ENCODE peak calls at places on chromosomes 12 and 14, in seven cellular contexts. One of them, this sample, is unnamed.

GRCh38 chr12:47942327-47943230 is 20.8 kb upstream of the TMEM106C start:
- DNase-seq in neural progenitor cell: peak; percentile 49
- DNase-seq in fibroblast of mammary gland: no peak
- DNase-seq in endothelial cell of umbilical vein: no peak
- DNase-seq in hepatocyte: no peak
- DNase-seq in GM20000: peak; percentile 61
- DNase-seq in brain microvascular endothelial cell: no peak
- DNase-seq in this sample: no peak

GRCh38 chr12:1630827-1631591 is 2.0 kb downstream of the WNT5B start:
- DNase-seq in neural progenitor cell: peak; percentile 53
- DNase-seq in fibroblast of mammary gland: peak; percentile 67
- DNase-seq in endothelial cell of umbilical vein: no peak
- DNase-seq in hepatocyte: peak; percentile 72
- DNase-seq in GM20000: no peak
- DNase-seq in brain microvascular endothelial cell: peak; percentile 55
- DNase-seq in this sample: no peak

GRCh38 chr12:100789146-100789545 is 5.4 kb upstream of the ANO4 start:
- DNase-seq in neural progenitor cell: no peak
- DNase-seq in fibroblast of mammary gland: peak; percentile 67
- DNase-seq in endothelial cell of umbilical vein: no peak
- DNase-seq in hepatocyte: no peak
- DNase-seq in GM20000: no peak
- DNase-seq in brain microvascular endothelial cell: no peak
- DNase-seq in this sample: no peak

GRCh38 chr14:29016050-29016900 is 249.7 kb downstream of the FOXG1 start:
- DNase-seq in neural progenitor cell: peak; percentile 66
- DNase-seq in fibroblast of mammary gland: peak; percentile 60
- DNase-seq in endothelial cell of umbilical vein: peak; percentile 60
- DNase-seq in hepatocyte: peak; percentile 59
- DNase-seq in GM20000: peak; percentile 4
- DNase-seq in brain microvascular endothelial cell: peak; percentile 1
- DNase-seq in this sample: peak; percentile 65

GRCh38 chr12:93860659-93861373 is 183.6 kb downstream of the CRADD start:
- DNase-seq in neural progenitor cell: no peak
- DNase-seq in fibroblast of mammary gland: no peak
- DNase-seq in endothelial cell of umbilical vein: no peak
- DNase-seq in hepatocyte: no peak
- DNase-seq in GM20000: no peak
- DNase-seq in brain microvascular endothelial cell: no peak
- DNase-seq in this sample: no peak

GRCh38 chr14:89324501-89325298 is 92.3 kb downstream of the FOXN3 start:
- DNase-seq in neural progenitor cell: no peak
- DNase-seq in fibroblast of mammary gland: no peak
- DNase-seq in endothelial cell of umbilical vein: no peak
- DNase-seq in hepatocyte: no peak
- DNase-seq in GM20000: peak; percentile 56
- DNase-seq in brain microvascular endothelial cell: no peak
- DNase-seq in this sample: no peak

GRCh38 chr12:128551266-128552025 is 272.3 kb downstream of the SLC15A4 start:
- DNase-seq in neural progenitor cell: no peak
- DNase-seq in fibroblast of mammary gland: no peak
- DNase-seq in endothelial cell of umbilical vein: no peak
- DNase-seq in hepatocyte: no peak
- DNase-seq in GM20000: no peak
- DNase-seq in brain microvascular endothelial cell: no peak
- DNase-seq in this sample: no peak

GRCh38 chr14:90578283-90578985 is 181.6 kb downstream of the CALM1 start:
- DNase-seq in neural progenitor cell: no peak
- DNase-seq in fibroblast of mammary gland: no peak
- DNase-seq in endothelial cell of umbilical vein: no peak
- DNase-seq in hepatocyte: no peak
- DNase-seq in GM20000: no peak
- DNase-seq in brain microvascular endothelial cell: no peak
- DNase-seq in this sample: no peak

GRCh38 chr14:99266181-99267178 is 5.5 kb downstream of the BCL11B start:
- DNase-seq in neural progenitor cell: peak; percentile 91
- DNase-seq in fibroblast of mammary gland: peak; percentile 59
- DNase-seq in endothelial cell of umbilical vein: peak; percentile 64
- DNase-seq in hepatocyte: peak; percentile 91
- DNase-seq in GM20000: peak; percentile 81
- DNase-seq in brain microvascular endothelial cell: peak; percentile 66
- DNase-seq in this sample: peak; percentile 84

GRCh38 chr14:85934123-85934885 is 404.4 kb downstream of the FLRT2 start:
- DNase-seq in neural progenitor cell: no peak
- DNase-seq in fibroblast of mammary gland: peak; percentile 41
- DNase-seq in endothelial cell of umbilical vein: peak; percentile 29
- DNase-seq in hepatocyte: no peak
- DNase-seq in GM20000: peak; percentile 38
- DNase-seq in brain microvascular endothelial cell: no peak
- DNase-seq in this sample: peak; percentile 14

GRCh38 chr12:3437986-3438385 is 53.0 kb upstream of the PRMT8 start:
- DNase-seq in neural progenitor cell: no peak
- DNase-seq in fibroblast of mammary gland: no peak
- DNase-seq in endothelial cell of umbilical vein: no peak
- DNase-seq in hepatocyte: no peak
- DNase-seq in GM20000: no peak
- DNase-seq in brain microvascular endothelial cell: no peak
- DNase-seq in this sample: no peak

GRCh38 chr14:101960225-101960624 is 4.1 kb upstream of the DYNC1H1 start:
- DNase-seq in neural progenitor cell: peak; percentile 51
- DNase-seq in fibroblast of mammary gland: peak; percentile 32
- DNase-seq in endothelial cell of umbilical vein: peak; percentile 42
- DNase-seq in hepatocyte: no peak
- DNase-seq in GM20000: no peak
- DNase-seq in brain microvascular endothelial cell: no peak
- DNase-seq in this sample: no peak

GRCh38 chr12:100201604-100202423 is 1.2 kb downstream of the ACTR6 start:
- DNase-seq in neural progenitor cell: no peak
- DNase-seq in fibroblast of mammary gland: no peak
- DNase-seq in endothelial cell of umbilical vein: no peak
- DNase-seq in hepatocyte: no peak
- DNase-seq in GM20000: no peak
- DNase-seq in brain microvascular endothelial cell: no peak
- DNase-seq in this sample: no peak

GRCh38 chr14:103688906-103689902 is 26.0 kb downstream of the XRCC3 start:
- DNase-seq in neural progenitor cell: no peak
- DNase-seq in fibroblast of mammary gland: peak; percentile 58
- DNase-seq in endothelial cell of umbilical vein: no peak
- DNase-seq in hepatocyte: no peak
- DNase-seq in GM20000: peak; percentile 84
- DNase-seq in brain microvascular endothelial cell: no peak
- DNase-seq in this sample: no peak

DNA sequence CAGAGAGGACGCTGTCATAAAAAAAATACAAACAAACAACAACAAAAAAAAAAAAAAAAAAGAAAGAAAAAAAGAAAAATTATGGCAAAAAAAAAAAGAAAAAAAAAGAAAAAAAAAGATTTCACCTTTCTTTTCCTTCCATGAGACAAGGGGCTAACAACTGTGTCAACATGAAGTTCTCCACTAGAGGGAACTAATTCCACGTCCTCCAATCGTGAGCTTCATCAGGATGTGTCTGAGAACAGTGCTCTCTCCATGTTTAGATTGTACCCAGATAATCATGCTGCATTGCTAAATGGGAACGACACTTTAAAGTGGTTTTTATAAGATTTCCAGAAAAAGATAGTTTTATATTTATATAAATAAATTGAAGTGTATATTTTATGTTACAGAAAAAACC is 96.2 kb upstream of the PTPRB start:
- DNase-seq in neural progenitor cell: peak; percentile 73
- DNase-seq in fibroblast of mammary gland: peak; percentile 84
- DNase-seq in endothelial cell of umbilical vein: peak; percentile 71
- DNase-seq in hepatocyte: peak; percentile 79
- DNase-seq in GM20000: peak; percentile 50
- DNase-seq in brain microvascular endothelial cell: peak; percentile 64
- DNase-seq in this sample: peak; percentile 48
- TF ChIP-seq CTCF in neural progenitor cell: peak; percentile 75
- TF ChIP-seq CTCF in fibroblast of mammary gland: peak; percentile 88
- TF ChIP-seq CTCF in endothelial cell of umbilical vein: peak; percentile 51
- TF ChIP-seq CTCF in hepatocyte: peak; percentile 83
- TF ChIP-seq CTCF in GM20000: peak; percentile 28
- TF ChIP-seq CTCF in brain microvascular endothelial cell: peak; percentile 73
- TF ChIP-seq CTCF in this sample: peak; percentile 57

DNA sequence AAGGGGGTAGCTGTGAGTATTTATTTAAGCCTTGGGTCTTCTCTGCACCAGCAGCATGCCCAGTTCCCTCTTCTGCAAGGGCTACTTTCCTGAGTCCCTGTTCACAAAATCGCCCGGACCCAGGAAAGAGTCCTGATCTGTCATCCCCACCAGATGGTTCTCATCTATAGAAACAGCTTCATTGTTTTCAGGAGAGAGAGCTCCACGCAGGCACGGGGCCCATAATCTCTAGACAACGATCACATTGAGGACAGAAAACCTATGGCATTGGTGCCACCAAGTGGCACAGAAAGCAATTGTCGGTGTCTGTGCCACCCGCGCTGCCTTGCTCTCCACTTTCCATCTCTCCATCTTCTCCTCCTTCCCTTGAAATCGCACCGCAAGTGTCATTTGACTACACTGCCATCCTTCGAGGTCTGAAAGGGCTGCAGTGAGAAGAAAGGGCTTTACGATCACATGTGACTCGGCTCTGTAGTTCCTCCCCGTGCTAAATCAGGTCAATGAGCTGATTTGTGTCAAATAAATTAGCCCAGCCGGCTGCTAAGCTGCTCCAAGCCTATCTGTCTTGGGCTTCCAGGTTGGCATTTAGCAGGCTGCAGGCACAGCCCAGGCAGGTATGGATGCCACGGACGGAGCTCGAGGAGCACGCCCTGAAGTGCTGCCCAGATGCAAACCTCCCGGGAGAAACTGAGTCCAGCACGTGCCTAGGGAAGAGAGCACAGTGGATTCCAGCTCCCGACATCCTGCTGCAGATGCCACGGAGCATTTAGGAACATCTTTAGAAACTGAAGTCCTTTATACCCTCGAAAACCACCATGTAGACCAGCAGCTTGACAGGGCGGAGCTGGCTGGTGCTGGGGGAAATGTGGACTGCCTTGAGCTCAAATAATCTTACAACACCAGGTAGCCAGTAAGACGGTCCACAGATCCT is 28.8 kb downstream of the SPRING1 start:
- DNase-seq in neural progenitor cell: peak; percentile 76
- DNase-seq in fibroblast of mammary gland: peak; percentile 56
- DNase-seq in endothelial cell of umbilical vein: peak; percentile 52
- DNase-seq in hepatocyte: peak; percentile 72
- DNase-seq in GM20000: peak; percentile 47
- DNase-seq in brain microvascular endothelial cell: peak; percentile 35
- DNase-seq in this sample: peak; percentile 67
- TF ChIP-seq CTCF in neural progenitor cell: peak; percentile 61
- TF ChIP-seq CTCF in fibroblast of mammary gland: peak; percentile 43
- TF ChIP-seq CTCF in endothelial cell of umbilical vein: peak; percentile 44
- TF ChIP-seq CTCF in hepatocyte: peak; percentile 66
- TF ChIP-seq CTCF in GM20000: peak; percentile 41
- TF ChIP-seq CTCF in brain microvascular endothelial cell: peak; percentile 67
- TF ChIP-seq CTCF in this sample: peak; percentile 51

DNA sequence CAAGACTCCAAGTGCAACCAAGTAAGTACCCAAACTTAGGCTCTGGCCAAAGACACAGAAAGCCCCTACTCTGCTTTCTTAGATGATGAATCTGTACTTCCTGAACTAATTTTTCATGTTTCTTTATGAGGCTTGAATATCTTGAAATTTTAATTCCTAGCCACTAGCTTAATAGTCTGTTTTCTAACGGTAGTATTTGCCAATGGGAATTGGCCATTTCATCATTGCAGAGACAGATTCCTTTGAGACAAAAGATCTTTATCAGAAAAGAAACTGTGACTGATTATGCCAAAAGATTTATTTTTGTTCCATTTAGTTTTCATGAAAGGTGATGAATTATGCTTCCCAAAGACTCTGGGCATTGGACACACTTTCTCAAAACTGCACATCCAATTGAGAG is 48.7 kb downstream of the DAD1 start:
- DNase-seq in neural progenitor cell: no peak
- DNase-seq in fibroblast of mammary gland: no peak
- DNase-seq in endothelial cell of umbilical vein: no peak
- DNase-seq in hepatocyte: no peak
- DNase-seq in GM20000: no peak
- DNase-seq in brain microvascular endothelial cell: no peak
- DNase-seq in this sample: no peak
- TF ChIP-seq CTCF in neural progenitor cell: no peak
- TF ChIP-seq CTCF in fibroblast of mammary gland: no peak
- TF ChIP-seq CTCF in endothelial cell of umbilical vein: no peak
- TF ChIP-seq CTCF in hepatocyte: no peak
- TF ChIP-seq CTCF in GM20000: no peak
- TF ChIP-seq CTCF in brain microvascular endothelial cell: no peak
- TF ChIP-seq CTCF in this sample: no peak

GRCh38 chr14:96565811-96566210 is 63.6 kb downstream of the PAPOLA start:
- DNase-seq in neural progenitor cell: no peak
- DNase-seq in fibroblast of mammary gland: no peak
- DNase-seq in endothelial cell of umbilical vein: no peak
- DNase-seq in hepatocyte: no peak
- DNase-seq in GM20000: no peak
- DNase-seq in brain microvascular endothelial cell: no peak
- DNase-seq in this sample: no peak

GRCh38 chr14:96568646-96569045 is 66.5 kb downstream of the PAPOLA start:
- DNase-seq in neural progenitor cell: no peak
- DNase-seq in fibroblast of mammary gland: no peak
- DNase-seq in endothelial cell of umbilical vein: no peak
- DNase-seq in hepatocyte: no peak
- DNase-seq in GM20000: no peak
- DNase-seq in brain microvascular endothelial cell: no peak
- DNase-seq in this sample: no peak

GRCh38 chr14:96559571-96559970 is 57.4 kb downstream of the PAPOLA start:
- DNase-seq in neural progenitor cell: no peak
- DNase-seq in fibroblast of mammary gland: no peak
- DNase-seq in endothelial cell of umbilical vein: peak; percentile 55
- DNase-seq in hepatocyte: no peak
- DNase-seq in GM20000: no peak
- DNase-seq in brain microvascular endothelial cell: no peak
- DNase-seq in this sample: no peak

GRCh38 chr14:96567289-96567899 is 65.2 kb downstream of the PAPOLA start:
- DNase-seq in neural progenitor cell: peak; percentile 41
- DNase-seq in fibroblast of mammary gland: peak; percentile 51
- DNase-seq in endothelial cell of umbilical vein: peak; percentile 46
- DNase-seq in hepatocyte: peak; percentile 44
- DNase-seq in GM20000: no peak
- DNase-seq in brain microvascular endothelial cell: peak; percentile 50
- DNase-seq in this sample: peak; percentile 13

DNA sequence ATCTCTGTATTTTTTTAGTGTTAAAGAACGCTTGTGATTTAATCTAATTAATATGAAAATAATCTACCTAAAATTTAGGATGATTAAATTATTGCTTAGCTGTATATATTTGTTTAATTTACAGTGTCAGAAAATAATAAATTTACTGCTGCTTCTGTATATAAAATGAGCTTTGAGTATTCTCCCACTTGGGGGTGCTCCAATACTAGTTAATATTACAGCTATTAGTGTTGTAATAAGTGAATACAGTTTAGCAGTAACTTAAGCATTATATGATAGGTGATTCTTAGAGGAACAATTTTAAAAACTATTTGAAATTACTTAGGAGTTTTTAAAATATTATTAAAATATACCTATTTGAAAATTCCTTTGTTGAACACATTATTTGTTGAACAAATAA is 62.2 kb downstream of the PAPOLA start:
- DNase-seq in neural progenitor cell: no peak
- DNase-seq in fibroblast of mammary gland: peak; percentile 14
- DNase-seq in endothelial cell of umbilical vein: no peak
- DNase-seq in hepatocyte: no peak
- DNase-seq in GM20000: no peak
- DNase-seq in brain microvascular endothelial cell: no peak
- DNase-seq in this sample: no peak
- TF ChIP-seq CTCF in neural progenitor cell: no peak
- TF ChIP-seq CTCF in fibroblast of mammary gland: no peak
- TF ChIP-seq CTCF in endothelial cell of umbilical vein: no peak
- TF ChIP-seq CTCF in hepatocyte: peak; percentile 9
- TF ChIP-seq CTCF in GM20000: no peak
- TF ChIP-seq CTCF in brain microvascular endothelial cell: no peak
- TF ChIP-seq CTCF in this sample: no peak

This sample was measured in Calu3.